ENCODE peak calls at places on chromosomes 16 and 17, in six cellular contexts. R is adipocyte, C is NCI-H774, U is pancreas, O is posterior cingulate gyrus, A is NCI-H187. N is an unnamed sample.
A peak's percentile ranks its signal among the peaks of the same experiment; 100 is the strongest.

GRCh38 chr16:57752581-57753447 is 17.2 kb downstream of the KATNB1 start:
- DNase-seq in O (no peak), U (no peak), A (no peak), R (no peak), C (no peak), N (no peak)

GRCh38 chr17:27848941-27849340 is 44.2 kb downstream of the LYRM9 start:
- DNase-seq in A (no peak), U (no peak), C (peak; percentile 70), O (no peak), R (no peak), N (no peak)

GRCh38 chr17:80724723-80725388 is 180.2 kb downstream of the RPTOR start:
- DNase-seq in O (no peak), U (no peak), C (no peak), R (peak; percentile 82), A (no peak), N (no peak)

GRCh38 chr16:69706256-69706974 is 19.9 kb downstream of the NQO1 start:
- DNase-seq in U (no peak), R (peak; percentile 50), O (no peak), A (no peak), C (no peak), N (no peak)

GRCh38 chr16:11916524-11917285 is 949 bp upstream of the GSPT1 start:
- DNase-seq in R (peak; percentile 60), O (peak; percentile 3), U (peak; percentile 35), A (no peak), C (peak; percentile 59), N (peak; percentile 63)

GRCh38 chr17:50931003-50931878 is 65.1 kb upstream of the TOB1 start:
- DNase-seq in C (peak; percentile 93), U (peak; percentile 88), A (peak; percentile 7), O (peak; percentile 84), R (peak; percentile 92), N (peak; percentile 78)

GRCh38 chr16:70438325-70438982 is 446 bp downstream of the ST3GAL2 start:
- DNase-seq in R (no peak), A (no peak), O (no peak), U (peak; percentile 16), C (no peak), N (no peak)

GRCh38 chr17:13735861-13736260 is 134.1 kb upstream of the HS3ST3A1 start:
- DNase-seq in A (no peak), C (no peak), U (no peak), O (no peak), R (peak; percentile 33), N (no peak)

GRCh38 chr17:77929180-77929564 is 29.3 kb upstream of the TNRC6C start:
- DNase-seq in C (no peak), U (no peak), O (no peak), A (no peak), R (no peak), N (no peak)

GRCh38 chr16:31355701-31356100 is 725 bp downstream of the ITGAX start:
- DNase-seq in R (no peak), C (no peak), A (no peak), U (no peak), O (no peak), N (no peak)

GRCh38 chr16:67653131-67654068 is 6.7 kb downstream of the ACD start:
- DNase-seq in A (no peak), R (peak; percentile 50), O (no peak), U (no peak), C (no peak), N (no peak)

GRCh38 chr17:27733771-27734170 is 66.6 kb downstream of the NOS2 start:
- DNase-seq in U (no peak), C (no peak), O (no peak), R (peak; percentile 2), A (no peak), N (no peak)

GRCh38 chr17:8162232-8162996 is at the start of gene VAMP2:
- DNase-seq in R (peak; percentile 91), O (peak; percentile 83), A (no peak), U (peak; percentile 74), C (peak; percentile 9), N (peak; percentile 75)

GRCh38 chr17:67435122-67435521 is 58.0 kb downstream of the PITPNC1 start:
- DNase-seq in U (no peak), C (no peak), R (no peak), O (no peak), A (no peak), N (no peak)

GRCh38 chr17:75340636-75341035 is 51.4 kb upstream of the SLC25A19 start:
- DNase-seq in U (no peak), R (no peak), C (no peak), A (no peak), O (no peak), N (no peak)

GRCh38 chr16:77431131-77431670 is 3.6 kb downstream of the ADAMTS18 start:
- DNase-seq in U (no peak), R (no peak), A (no peak), O (no peak), C (no peak), N (no peak)

GRCh38 chr16:84368327-84368996 is at the start of gene ATP2C2:
- DNase-seq in R (no peak), O (no peak), A (peak; percentile 36), U (peak; percentile 51), C (peak; percentile 32), N (peak; percentile 66)

GRCh38 chr16:88510091-88510719 is 57.1 kb downstream of the ZFPM1 start:
- DNase-seq in O (no peak), R (peak; percentile 24), A (no peak), C (no peak), U (no peak), N (no peak)

GRCh38 chr16:71746442-71747046 is 22.0 kb upstream of the PHLPP2 start:
- DNase-seq in A (no peak), U (no peak), R (peak; percentile 71), C (peak; percentile 1), O (no peak), N (no peak)

GRCh38 chr16:3019594-3020246 is 448 bp upstream of the TNFRSF12A start:
- DNase-seq in C (no peak), A (no peak), R (no peak), O (no peak), U (no peak), N (no peak)

GRCh38 chr16:78684040-78684611 is 584.7 kb downstream of the WWOX start:
- DNase-seq in C (no peak), A (no peak), U (peak; percentile 8), O (no peak), R (peak; percentile 28), N (peak; percentile 43)

GRCh38 chr17:78421534-78422266 is 43.3 kb downstream of the PGS1 start:
- DNase-seq in C (peak; percentile 65), U (peak; percentile 60), R (peak; percentile 85), A (peak; percentile 56), O (peak; percentile 76), N (peak; percentile 81)

GRCh38 chr17:74429604-74430384 is 2.1 kb upstream of the GPRC5C start:
- DNase-seq in C (no peak), R (no peak), O (no peak), A (no peak), U (peak; percentile 52), N (no peak)

GRCh38 chr17:77563439-77564102 is 394.9 kb upstream of the TNRC6C start:
- DNase-seq in O (no peak), U (no peak), C (no peak), A (no peak), R (no peak), N (no peak)

GRCh38 chr17:76523084-76524037 is 14.1 kb downstream of the CYGB start:
- DNase-seq in O (peak; percentile 76), A (no peak), U (peak; percentile 57), C (peak; percentile 66), R (peak; percentile 78), N (peak; percentile 82)

GRCh38 chr17:3667366-3668278 is 756 bp downstream of the TAX1BP3 start:
- DNase-seq in R (peak; percentile 98), U (peak; percentile 89), C (peak; percentile 2), O (peak; percentile 53), A (no peak), N (peak; percentile 89)

GRCh38 chr17:76458580-76459490 is 5.9 kb upstream of the UBE2O start:
- DNase-seq in R (peak; percentile 74), U (peak; percentile 52), C (peak; percentile 27), O (peak; percentile 26), A (no peak), N (peak; percentile 51)

GRCh38 chr17:75685508-75685907 is 18.4 kb downstream of the SAP30BP start:
- DNase-seq in O (no peak), R (peak; percentile 52), U (no peak), C (no peak), A (no peak), N (no peak)

GRCh38 chr17:71530227-71530626 is 590.6 kb upstream of the SOX9 start:
- DNase-seq in A (no peak), O (no peak), U (no peak), C (no peak), R (no peak), N (no peak)

GRCh38 chr16:57977418-57978069 is 6.6 kb upstream of the CNGB1 start:
- DNase-seq in U (no peak), C (no peak), R (no peak), O (no peak), A (no peak), N (no peak)

N was measured in lung.